ENCODE peak calls at places on chromosomes 3 and 15, in five cellular contexts. B is osteoblast, X is gastrocnemius medialis, J is transverse colon, Y is heart right ventricle. R is an unnamed sample. For H3K4me1, the result is how much of the 10 kb centered on the place peaks cover.

GRCh38 chr15:62059818-62060115 is 480 bp downstream of the VPS13C start:
- DNase-seq in Y (peak), J (peak), B (peak), X (no peak), R (no peak)

GRCh38 chr15:20659265-20659664 is 117.7 kb upstream of the GOLGA6L6 start:
- DNase-seq in B (no peak), X (no peak), J (no peak), Y (no peak), R (no peak)

GRCh38 chr15:64847016-64847415 is 5.3 kb downstream of the PLEKHO2 start:
- DNase-seq in Y (no peak), J (no peak), B (no peak), X (no peak), R (no peak)

GRCh38 chr3:129975332-129976090 is 991 bp downstream of the TRH start:
- DNase-seq in X (no peak), J (peak), B (no peak), Y (peak), R (no peak)

GRCh38 chr15:81322708-81323253 is 1.2 kb downstream of the STARD5 start:
- DNase-seq in B (no peak), X (no peak), Y (no peak), J (peak), R (no peak)

GRCh38 chr15:99029358-99029871 is 21.8 kb upstream of the PGPEP1L start:
- DNase-seq in J (no peak), B (peak), Y (no peak), X (peak), R (peak)

GRCh38 chr15:33200444-33200843 is 5.9 kb upstream of the FMN1 start:
- DNase-seq in X (no peak), J (no peak), Y (no peak), B (no peak), R (no peak)

GRCh38 chr15:81029416-81030367 is 29.0 kb downstream of the TLNRD1 start:
- DNase-seq in B (peak), Y (no peak), X (no peak), J (no peak), R (no peak)

GRCh38 chr3:119809249-119810017 is 27.5 kb downstream of the NR1I2 start:
- DNase-seq in Y (no peak), J (no peak), B (peak), X (no peak), R (no peak)

GRCh38 chr3:16402451-16402850 is 111.0 kb downstream of the RFTN1 start:
- DNase-seq in Y (no peak), X (no peak), J (no peak), B (peak), R (no peak)

GRCh38 chr15:41849204-41849603 is 10.6 kb downstream of the PLA2G4B start:
- DNase-seq in J (no peak), B (no peak), Y (no peak), X (no peak), R (no peak)

GRCh38 chr3:14568269-14568668 is 28.1 kb upstream of the GRIP2 start:
- DNase-seq in Y (no peak), X (no peak), B (peak), J (no peak), R (no peak)

GRCh38 chr3:155676252-155676981 is 68.5 kb downstream of the PLCH1 start:
- DNase-seq in J (peak), B (no peak), X (no peak), Y (no peak), R (peak)

GRCh38 chr15:41104234-41104633 is 11.8 kb downstream of the INO80 start:
- DNase-seq in B (peak), Y (no peak), X (no peak), J (no peak), R (no peak)

GRCh38 chr3:178536271-178537079 is at the start of gene KCNMB2:
- DNase-seq in Y (no peak), B (no peak), J (no peak), X (no peak), R (no peak)

GRCh38 chr3:159045279-159045678 is 243.4 kb downstream of the MFSD1 start:
- DNase-seq in Y (no peak), X (no peak), B (no peak), J (no peak), R (no peak)
- H3K4me3 ChIP-seq in Y (no peak), X (no peak), B (no peak), J (no peak), R (no peak)

DNA sequence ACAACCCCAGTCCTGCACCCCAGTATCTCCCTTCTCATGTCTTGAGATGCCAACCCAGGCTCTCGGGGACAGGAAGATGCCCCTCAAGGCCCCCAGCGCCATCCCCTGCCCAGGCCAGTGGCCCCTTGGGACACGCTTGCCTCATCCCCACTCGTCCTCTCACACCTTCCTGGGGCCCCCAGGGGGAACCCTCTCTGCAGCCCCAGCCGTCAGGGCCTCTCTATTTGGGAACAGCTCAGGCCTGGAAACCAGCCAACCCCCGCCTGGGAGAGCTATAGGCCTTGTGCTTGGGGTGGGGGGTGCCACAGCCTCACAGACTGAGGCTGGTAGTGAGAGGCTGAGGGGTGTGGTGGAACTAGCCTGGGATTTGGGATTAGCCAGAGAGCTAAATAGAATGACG is 7.8 kb downstream of the LINGO1 start:
- DNase-seq in B (no peak), J (no peak), X (no peak), Y (no peak), R (no peak)
- H3K4me1 ChIP-seq in B (under half), J (under half), X (under half), Y (under half), R (under half)

GRCh38 chr15:55513125-55513524 is 5.1 kb upstream of the DNAAF4 start:
- DNase-seq in Y (no peak), J (no peak), X (no peak), B (no peak), R (no peak)

GRCh38 chr15:55518009-55518408 is 10.0 kb upstream of the DNAAF4 start:
- DNase-seq in B (no peak), J (no peak), X (no peak), Y (no peak), R (no peak)

GRCh38 chr15:55518641-55519040 is 10.6 kb upstream of the DNAAF4 start:
- DNase-seq in Y (no peak), J (no peak), B (no peak), X (no peak), R (no peak)

GRCh38 chr15:55515991-55516776 is 8.2 kb upstream of the DNAAF4 start:
- DNase-seq in Y (no peak), B (peak), X (no peak), J (no peak), R (no peak)

DNA sequence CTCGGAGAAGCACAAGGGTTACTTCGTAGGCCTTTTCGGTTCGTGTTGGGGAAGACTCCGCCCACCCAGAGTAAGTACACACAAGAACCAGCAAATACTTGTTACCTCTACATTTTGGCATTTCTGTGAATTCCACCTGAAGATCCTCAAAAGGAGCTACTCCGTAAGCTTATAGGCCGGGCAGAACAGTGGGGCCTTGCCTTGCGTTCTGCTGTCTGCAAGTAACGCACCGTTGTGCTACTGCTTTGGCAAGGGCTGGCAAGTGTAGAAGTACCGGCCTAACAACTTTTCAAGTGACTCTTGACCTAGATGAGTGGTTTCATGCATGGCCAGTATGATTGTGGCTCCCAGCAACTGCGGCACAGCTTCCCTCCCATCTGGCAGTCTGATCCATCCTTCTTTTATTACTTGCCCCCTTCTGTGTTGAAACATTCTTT is 6.4 kb upstream of the DNAAF4 start:
- DNase-seq in J (no peak), B (no peak), Y (no peak), X (no peak), R (no peak)
- H3K27ac ChIP-seq in J (no peak), B (no peak), Y (no peak), X (no peak), R (no peak)

GRCh38 chr3:152219769-152220255 is 48.9 kb upstream of the MBNL1 start:
- DNase-seq in X (no peak), B (no peak), J (no peak), Y (no peak), R (no peak)

GRCh38 chr3:152225176-152225575 is 43.6 kb upstream of the MBNL1 start:
- DNase-seq in B (no peak), J (no peak), X (no peak), Y (no peak), R (no peak)

GRCh38 chr3:152218604-152219003 is 50.1 kb upstream of the MBNL1 start:
- DNase-seq in B (no peak), Y (no peak), J (no peak), X (no peak), R (no peak)

GRCh38 chr3:152219225-152219624 is 49.5 kb upstream of the MBNL1 start:
- DNase-seq in J (no peak), B (no peak), X (no peak), Y (no peak), R (no peak)

DNA sequence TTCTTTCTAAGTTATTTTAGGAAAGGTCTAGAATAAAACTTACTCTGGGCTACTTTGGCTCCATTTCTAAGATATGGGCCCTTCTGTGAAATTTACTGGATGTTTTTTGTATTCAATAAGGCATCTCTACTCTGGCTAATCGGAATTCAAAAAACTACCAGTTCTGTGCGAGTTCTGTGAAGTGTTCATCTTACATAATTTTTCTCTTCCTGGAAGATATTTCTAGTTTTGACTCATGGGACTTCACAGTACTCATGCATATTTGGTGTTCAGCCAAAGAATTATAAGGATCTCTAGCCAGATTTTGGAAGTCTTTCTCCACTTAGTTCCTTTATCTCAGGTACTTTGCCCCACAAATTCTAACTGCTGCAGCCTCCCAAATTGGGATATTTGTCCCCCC is 46.4 kb upstream of the MBNL1 start:
- DNase-seq in J (no peak), Y (no peak), X (no peak), B (peak), R (no peak)
- H3K4me3 ChIP-seq in J (no peak), Y (no peak), X (no peak), B (no peak), R (no peak)

GRCh38 chr3:196636369-196637349 is 2.8 kb upstream of the NRROS start:
- DNase-seq in B (no peak), J (no peak), X (no peak), Y (peak), R (no peak)
- H3K4me1 ChIP-seq in B (under half), J (under half), X (under half), Y (under half), R (under half)

GRCh38 chr3:46935989-46936620 is 40.4 kb downstream of the CCDC12 start:
- DNase-seq in B (no peak), X (no peak), Y (no peak), J (no peak), R (no peak)

GRCh38 chr3:46936733-46937250 is 39.8 kb downstream of the CCDC12 start:
- DNase-seq in J (peak), B (no peak), X (no peak), Y (no peak), R (no peak)

GRCh38 chr3:46934508-46935167 is 41.9 kb downstream of the CCDC12 start:
- DNase-seq in J (no peak), B (peak), Y (peak), X (no peak), R (no peak)

GRCh38 chr3:46934067-46934466 is 42.5 kb downstream of the CCDC12 start:
- DNase-seq in J (no peak), X (no peak), Y (no peak), B (no peak), R (no peak)

DNA sequence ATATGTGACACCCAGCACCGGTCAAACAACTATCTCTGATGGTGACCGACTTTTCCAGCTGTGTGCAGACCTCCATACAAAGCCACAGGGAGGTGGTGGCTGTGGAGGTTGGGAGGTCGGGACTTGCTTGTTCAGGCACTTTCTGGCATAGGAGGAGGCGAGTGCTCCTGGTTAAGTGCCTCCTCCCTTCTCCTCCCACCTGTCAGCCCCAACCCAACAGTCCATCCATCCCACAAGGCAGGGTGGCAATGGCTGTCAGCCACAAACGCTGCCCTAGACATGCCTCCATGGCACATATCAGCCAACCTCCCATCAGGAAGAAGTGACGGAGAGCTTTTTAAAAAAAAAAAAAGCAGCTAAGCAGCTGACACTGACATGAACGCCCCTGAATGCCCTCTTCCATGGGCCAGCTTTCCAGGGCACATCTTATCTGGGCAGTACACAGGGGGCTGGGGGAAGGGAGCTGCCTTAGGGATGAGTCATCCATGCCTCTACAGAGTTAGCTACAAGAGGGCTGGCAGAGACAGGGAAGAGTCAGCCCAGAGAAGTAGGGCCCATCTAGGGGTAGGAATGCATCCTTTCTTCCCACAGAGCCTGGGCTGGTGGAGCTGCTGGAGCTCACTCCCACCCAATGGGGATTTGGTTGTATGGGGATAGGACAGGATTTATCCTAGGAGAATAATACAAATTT is 41.2 kb downstream of the CCDC12 start:
- DNase-seq in X (peak), B (peak), Y (peak), J (peak), R (peak)
- H3K27ac ChIP-seq in X (peak), B (peak), Y (peak), J (peak), R (peak)

GRCh38 chr3:101778385-101779046 is 495 bp upstream of the NXPE3 start:
- DNase-seq in B (no peak), X (no peak), J (no peak), Y (no peak), R (no peak)

GRCh38 chr3:101779047-101779807 is at the start of gene NXPE3:
- DNase-seq in Y (peak), X (peak), B (peak), J (peak), R (peak)

GRCh38 chr3:101780661-101781060 is 1.6 kb downstream of the NXPE3 start:
- DNase-seq in J (no peak), Y (no peak), X (peak), B (peak), R (no peak)

GRCh38 chr3:101779808-101780366 is 876 bp downstream of the NXPE3 start:
- DNase-seq in Y (no peak), J (no peak), X (no peak), B (no peak), R (no peak)

GRCh38 chr3:101781166-101781565 is 2.2 kb downstream of the NXPE3 start:
- DNase-seq in B (no peak), J (no peak), X (no peak), Y (no peak), R (no peak)
- H3K4me3 ChIP-seq in B (peak), J (no peak), X (peak), Y (no peak), R (peak)

GRCh38 chr15:58047149-58047548 is 18.4 kb downstream of the ALDH1A2 start:
- DNase-seq in B (no peak), X (no peak), J (no peak), Y (no peak), R (no peak)
- H3K4me1 ChIP-seq in B (under half), X (under half), J (under half), Y (under half), R (under half)

R was measured in right atrium auricular region.